ENCODE peak calls at places on chromosomes 1 and 21, in six cellular contexts. S, B, F, K, U and Z are unnamed samples. For H3K27me3, the result is how much of the 10 kb centered on the place peaks cover.

GRCh38 chr1:231020139-231020601 is 19.9 kb downstream of the FAM89A start:
- DNase-seq in S (no peak), K (no peak), U (no peak), F (no peak), B (peak), Z (no peak)

GRCh38 chr21:36926989-36927695 is 39.3 kb downstream of the HLCS start:
- DNase-seq in B (peak), F (no peak), S (no peak), U (no peak), K (no peak), Z (no peak)

GRCh38 chr1:8120693-8121260 is 94.7 kb upstream of the ERRFI1 start:
- DNase-seq in K (peak), S (no peak), B (peak), U (no peak), F (peak), Z (no peak)

GRCh38 chr1:228405200-228405978 is 1.2 kb downstream of the TRIM11 start:
- DNase-seq in K (no peak), F (no peak), U (no peak), S (no peak), B (peak), Z (no peak)

GRCh38 chr1:202713110-202713509 is 2.9 kb upstream of the SYT2 start:
- DNase-seq in S (no peak), B (no peak), F (no peak), K (no peak), U (no peak), Z (no peak)

GRCh38 chr21:37793660-37794059 is 122.6 kb downstream of the KCNJ6 start:
- DNase-seq in S (no peak), B (peak), K (no peak), F (no peak), U (no peak), Z (no peak)

GRCh38 chr1:147630447-147630846 is 39.9 kb downstream of the ACP6 start:
- DNase-seq in B (no peak), U (no peak), S (no peak), F (no peak), K (no peak), Z (no peak)

GRCh38 chr1:225713281-225713680 is 60.4 kb upstream of the ENAH start:
- DNase-seq in K (no peak), S (no peak), F (no peak), U (no peak), B (no peak), Z (no peak)

GRCh38 chr21:43364851-43365424 is 62.0 kb downstream of the SIK1 start:
- DNase-seq in K (no peak), U (no peak), B (no peak), F (no peak), S (no peak), Z (no peak)

GRCh38 chr21:37631319-37632117 is 264.9 kb downstream of the DYRK1A start:
- DNase-seq in F (peak), K (no peak), U (no peak), B (no peak), S (no peak), Z (no peak)

GRCh38 chr1:8281843-8282509 is 35.9 kb upstream of the SLC45A1 start:
- DNase-seq in S (peak), B (peak), U (no peak), F (no peak), K (no peak), Z (no peak)

GRCh38 chr1:204763773-204764427 is 78.4 kb upstream of the LRRN2 start:
- DNase-seq in S (peak), F (peak), U (peak), K (peak), B (peak), Z (peak)

GRCh38 chr1:16409536-16410152 is 27.6 kb downstream of the SPATA21 start:
- DNase-seq in S (no peak), F (no peak), U (no peak), B (no peak), K (no peak), Z (no peak)

GRCh38 chr1:92411511-92411910 is 75.2 kb downstream of the GFI1 start:
- DNase-seq in S (no peak), F (no peak), K (no peak), U (no peak), B (peak), Z (peak)

DNA sequence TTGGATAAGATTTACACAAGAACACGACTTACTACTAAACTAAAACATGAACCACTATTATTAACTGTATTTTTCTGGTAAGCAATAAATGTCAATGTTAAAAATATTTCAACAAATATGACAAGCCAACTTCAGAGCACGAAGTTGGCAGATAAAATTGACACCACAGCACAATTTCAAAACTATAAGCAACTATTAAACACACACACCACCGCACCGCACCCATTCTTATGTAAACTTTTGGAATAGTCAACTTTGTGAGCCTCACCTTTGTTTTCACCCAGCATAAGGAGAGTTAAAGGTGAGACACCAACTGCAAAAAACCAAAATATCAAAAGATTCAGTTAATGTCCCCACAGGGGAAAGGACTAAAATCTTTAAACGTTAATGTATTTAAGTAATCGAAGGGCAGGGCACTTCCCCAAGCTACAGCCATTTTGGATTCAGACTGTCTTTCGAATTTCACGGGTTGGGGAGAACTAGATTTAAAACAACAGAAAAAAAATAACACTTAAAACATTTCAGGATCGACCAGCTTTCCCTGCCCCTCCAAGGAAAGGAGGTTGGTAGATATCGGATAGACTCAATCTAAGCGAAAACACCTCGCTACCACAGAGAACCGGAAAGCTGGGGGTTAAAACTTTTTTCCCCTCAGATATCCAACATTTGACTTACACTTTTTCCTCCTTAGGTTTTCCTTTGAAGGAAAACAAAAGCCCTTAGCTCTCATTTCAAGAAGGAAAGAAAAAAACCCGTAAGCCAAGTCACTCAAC is 839 bp downstream of the GPBP1L1 start:
- DNase-seq in K (no peak), B (peak), U (no peak), F (no peak), S (no peak), Z (no peak)
- TF ChIP-seq POLR2A in K (no peak), B (no peak), U (no peak), F (no peak), S (no peak), Z (no peak)

DNA sequence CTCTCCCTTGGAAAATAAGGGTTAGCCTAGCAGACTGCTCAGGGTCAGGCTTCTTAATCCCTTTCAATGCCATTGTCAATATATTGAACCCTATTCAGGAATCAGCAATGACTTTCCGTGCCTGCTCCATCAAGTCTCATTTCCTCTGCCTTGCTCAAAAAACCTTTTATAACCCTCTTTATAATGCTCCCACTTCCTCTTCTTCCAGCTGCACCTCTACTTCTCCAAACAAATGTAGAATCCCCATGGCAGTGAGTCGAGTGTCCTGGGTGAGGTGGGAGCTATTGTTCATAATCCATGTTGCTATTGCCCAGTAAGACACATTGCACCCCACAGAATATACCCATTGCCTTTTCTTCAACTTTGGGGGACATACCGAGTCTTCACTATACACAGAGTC is 58.6 kb downstream of the OLIG1 start:
- DNase-seq in K (no peak), B (no peak), U (no peak), S (no peak), F (no peak), Z (no peak)
- H3K27me3 ChIP-seq in K (under half), B (under half), U (under half), S (under half), F (under half), Z (half or more)

GRCh38 chr1:156121441-156121840 is 6.9 kb downstream of the LMNA start:
- DNase-seq in B (no peak), U (no peak), F (no peak), S (no peak), K (no peak), Z (no peak)

GRCh38 chr1:156122519-156123355 is 8.2 kb downstream of the LMNA start:
- DNase-seq in B (peak), S (peak), U (peak), F (peak), K (peak), Z (peak)

GRCh38 chr1:156122086-156122485 is 7.6 kb downstream of the LMNA start:
- DNase-seq in S (no peak), F (no peak), K (no peak), B (no peak), U (no peak), Z (no peak)

GRCh38 chr1:156124557-156125483 is 10.3 kb downstream of the LMNA start:
- DNase-seq in U (peak), S (no peak), K (no peak), B (no peak), F (peak), Z (peak)

DNA sequence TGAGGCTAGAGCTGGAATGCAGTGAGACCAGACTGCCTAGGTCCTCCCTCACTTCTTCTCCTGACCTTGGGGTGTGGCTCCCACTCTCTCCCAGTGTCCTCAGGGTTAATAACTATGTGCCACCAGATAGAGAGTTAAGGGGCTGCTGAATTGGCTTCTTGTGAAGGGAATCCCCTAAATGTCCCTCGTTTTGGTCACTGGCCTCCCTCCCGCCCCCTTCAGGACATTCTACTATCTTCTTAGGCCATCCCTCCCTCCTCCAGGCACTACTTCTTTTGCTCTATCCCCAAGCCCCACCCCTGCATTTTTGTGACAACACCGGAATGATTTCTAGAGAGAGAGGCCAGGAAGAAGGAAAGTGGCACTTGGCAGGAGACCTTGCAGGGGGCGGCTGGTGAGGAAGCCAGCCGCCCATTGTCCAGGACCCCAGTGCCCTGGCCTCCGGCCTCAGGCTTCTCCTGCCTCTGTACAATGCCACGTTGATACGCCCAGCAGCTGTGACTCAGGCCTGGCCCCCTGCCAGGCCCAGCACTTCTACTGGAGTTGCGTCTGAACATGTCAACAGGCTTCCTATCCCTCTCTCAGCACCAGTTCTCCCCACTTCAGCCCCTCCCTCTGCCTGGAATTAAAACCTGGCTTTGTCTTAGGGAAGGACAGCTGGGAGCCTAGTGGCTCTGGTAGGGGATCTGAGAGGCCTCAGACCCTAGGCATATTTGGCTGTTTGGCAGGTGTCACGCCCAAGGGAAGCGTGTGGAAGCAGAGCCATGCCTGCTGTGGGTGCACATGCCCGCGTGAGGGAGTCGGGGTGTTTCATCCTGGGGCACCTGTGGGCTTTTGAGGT is 9.1 kb downstream of the LMNA start:
- DNase-seq in S (peak), K (peak), F (peak), U (peak), B (peak), Z (peak)
- TF ChIP-seq POLR2A in S (peak), K (no peak), F (peak), U (peak), B (peak), Z (peak)

DNA sequence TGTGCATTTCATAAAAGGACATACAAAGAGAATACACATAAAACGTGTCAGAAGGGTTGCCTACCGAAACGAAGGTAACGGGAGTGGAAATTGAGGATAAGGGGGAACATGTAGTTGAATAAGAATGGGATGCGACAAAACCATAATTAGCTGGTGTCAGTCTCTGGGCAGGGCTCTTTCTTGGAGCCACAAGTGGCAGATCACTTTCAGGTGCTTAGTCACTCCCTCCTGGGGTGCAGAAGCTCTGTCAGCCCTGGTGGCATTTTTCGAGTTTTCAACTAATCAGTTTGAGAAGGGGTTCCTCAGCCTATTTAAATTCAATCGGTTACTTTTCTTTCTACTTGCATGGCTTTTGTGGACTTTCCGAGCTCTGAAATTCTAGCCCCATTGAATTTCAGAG is 133.9 kb upstream of the IGSF21 start:
- DNase-seq in U (no peak), F (no peak), B (no peak), S (no peak), K (no peak), Z (no peak)
- H3K27me3 ChIP-seq in U (under half), F (under half), B (under half), S (under half), K (under half), Z (under half)